ENCODE peak calls at places on chromosomes 5 and 9, in eight cellular contexts. O is CD4-positive, alpha-beta memory T cell; R is HEK293T; A is EL; H is GDM1; Q is endothelial cell; N is RWPE1; C is RCC 7860. S is an unnamed sample.

GRCh38 chr9:91844170-91844569 is 105.9 kb downstream of the ROR2 start:
- DNase-seq in O (no peak), C (no peak), H (no peak), N (no peak), Q (no peak), A (no peak), R (no peak), S (no peak)

GRCh38 chr5:144325532-144325931 is 154.9 kb downstream of the KCTD16 start:
- DNase-seq in H (no peak), R (no peak), C (no peak), N (no peak), O (no peak), A (no peak), Q (no peak), S (no peak)

GRCh38 chr5:50963647-50964584 is 297.5 kb downstream of the PARP8 start:
- DNase-seq in N (no peak), H (no peak), Q (peak), R (peak), O (no peak), A (no peak), C (no peak), S (no peak)

GRCh38 chr5:122985954-122986721 is 50.4 kb downstream of the PPIC start:
- DNase-seq in N (no peak), A (no peak), C (no peak), R (no peak), O (no peak), H (no peak), Q (no peak), S (no peak)

GRCh38 chr5:77218263-77218662 is 7.8 kb downstream of the PDE8B start:
- DNase-seq in A (no peak), O (no peak), H (no peak), R (peak), N (peak), Q (no peak), C (no peak), S (no peak)

GRCh38 chr5:5422819-5423515 is 490 bp downstream of the ICE1 start:
- DNase-seq in R (no peak), C (no peak), N (peak), Q (no peak), O (peak), H (no peak), A (peak), S (no peak)

GRCh38 chr5:79621056-79621455 is 8.8 kb downstream of the TENT2 start:
- DNase-seq in C (peak), O (no peak), Q (no peak), N (peak), A (peak), H (no peak), R (no peak), S (no peak)

GRCh38 chr5:96936431-96937221 is 746 bp downstream of the LNPEP start:
- DNase-seq in N (peak), C (no peak), O (peak), H (peak), A (peak), R (peak), Q (peak), S (no peak)

GRCh38 chr9:116191757-116192415 is 38.3 kb downstream of the PAPPA start:
- DNase-seq in A (no peak), C (peak), O (no peak), Q (no peak), N (no peak), R (no peak), H (no peak), S (no peak)

GRCh38 chr9:114799441-114799840 is 6.4 kb downstream of the TNFSF15 start:
- DNase-seq in A (no peak), N (no peak), R (no peak), H (no peak), C (peak), Q (peak), O (no peak), S (no peak)

GRCh38 chr5:158590936-158591863 is 508.5 kb downstream of the EBF1 start:
- DNase-seq in A (peak), H (no peak), O (no peak), R (peak), Q (peak), C (no peak), N (peak), S (no peak)

GRCh38 chr9:106953166-106953565 is 90.2 kb downstream of the ZNF462 start:
- DNase-seq in C (peak), H (no peak), O (no peak), R (no peak), A (peak), N (peak), Q (no peak), S (no peak)

GRCh38 chr5:20166496-20166895 is 178.5 kb upstream of the CDH18 start:
- DNase-seq in H (no peak), Q (no peak), R (no peak), C (no peak), N (no peak), A (peak), O (no peak), S (no peak)

S was measured in naive thymus-derived CD4-positive, alpha-beta T cell.